ENCODE peak calls at places on chromosomes 12 and 14, in seven cellular contexts. J, U, E, Z, L, A and W are unnamed samples.

GRCh38 chr12:6345319-6346071 is 3.6 kb upstream of the TNFRSF1A start:
- DNase-seq in J (no peak), U (peak; percentile 47), Z (no peak), A (peak; percentile 68), L (peak; percentile 53), E (peak; percentile 73), W (no peak)

GRCh38 chr14:102726191-102726949 is 50.9 kb upstream of the TRAF3 start:
- DNase-seq in U (no peak), E (no peak), J (no peak), L (no peak), A (no peak), Z (no peak), W (no peak)

GRCh38 chr14:48553443-48553842 is 878.0 kb upstream of the MDGA2 start:
- DNase-seq in Z (no peak), L (no peak), E (no peak), A (no peak), U (no peak), J (no peak), W (no peak)

GRCh38 chr12:33752854-33753253 is 269.4 kb upstream of the ALG10 start:
- DNase-seq in L (no peak), A (no peak), U (peak; percentile 50), E (no peak), J (no peak), Z (no peak), W (no peak)

GRCh38 chr12:121530600-121531355 is 50.0 kb downstream of the KDM2B start:
- DNase-seq in J (peak; percentile 29), E (peak; percentile 84), Z (peak; percentile 78), A (peak; percentile 45), L (peak; percentile 20), U (peak; percentile 90), W (peak; percentile 38)

GRCh38 chr14:67505254-67505653 is 16.7 kb upstream of the TMEM229B start:
- DNase-seq in E (no peak), Z (no peak), A (no peak), J (no peak), U (no peak), L (no peak), W (no peak)

GRCh38 chr12:21773263-21773741 is 1.2 kb downstream of the KCNJ8 start:
- DNase-seq in E (peak; percentile 50), J (peak; percentile 31), L (no peak), A (no peak), Z (peak; percentile 70), U (peak; percentile 95), W (no peak)

GRCh38 chr14:57420986-57421385 is 30.6 kb downstream of the NAA30 start:
- DNase-seq in U (no peak), Z (no peak), E (no peak), L (no peak), J (no peak), A (no peak), W (no peak)

GRCh38 chr12:20030847-20031246 is 337.5 kb upstream of the PDE3A start:
- DNase-seq in J (no peak), L (no peak), Z (no peak), E (no peak), A (no peak), U (no peak), W (no peak)

GRCh38 chr12:124745891-124746570 is 117.6 kb downstream of the SCARB1 start:
- DNase-seq in U (peak; percentile 99), J (peak; percentile 77), Z (peak; percentile 95), A (peak; percentile 69), L (peak; percentile 94), E (peak; percentile 92), W (peak; percentile 87)

GRCh38 chr12:6141048-6141447 is 16.6 kb upstream of the VWF start:
- DNase-seq in L (no peak), U (no peak), A (no peak), E (peak; percentile 70), J (no peak), Z (no peak), W (no peak)

DNA sequence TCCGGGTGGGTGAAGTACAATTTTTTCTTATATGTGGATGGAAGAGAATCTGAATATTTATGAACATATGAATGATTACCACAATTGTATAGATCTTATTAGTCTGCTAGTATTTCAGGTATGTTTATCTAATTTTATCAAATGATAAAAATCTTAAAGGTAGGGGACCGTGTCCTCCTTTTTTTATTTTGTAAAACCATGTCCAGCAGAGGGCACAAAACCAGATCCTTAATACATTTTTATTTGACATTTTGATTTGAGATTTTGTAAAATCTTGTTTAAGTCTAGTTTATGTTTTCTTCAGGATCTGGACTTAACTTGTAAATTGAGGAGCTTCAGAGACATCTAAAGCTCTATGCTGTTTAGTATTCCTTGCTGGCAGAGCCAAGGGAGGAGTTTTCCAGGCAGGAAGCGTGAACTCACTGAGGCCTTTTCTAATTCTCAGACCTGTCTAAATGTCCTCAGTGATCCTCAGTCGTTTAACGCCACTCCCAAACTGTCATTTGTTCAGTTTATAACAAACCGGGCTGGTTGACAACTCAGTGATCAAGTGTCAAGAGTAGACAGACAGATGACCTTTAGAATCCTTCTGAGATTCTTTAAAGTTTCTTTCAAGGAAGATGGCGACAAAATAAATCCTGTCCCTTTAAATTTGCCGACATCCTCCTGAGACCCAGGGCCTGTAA is 263.9 kb downstream of the KTN1 start:
- DNase-seq in Z (no peak), L (no peak), A (no peak), J (no peak), E (no peak), U (no peak), W (no peak)
- TF ChIP-seq CTCF in Z (peak; percentile 28), L (no peak), A (no peak), J (peak; percentile 34), E (no peak), U (peak; percentile 55), W (peak; percentile 22)

GRCh38 chr12:7376196-7376595 is 67.8 kb downstream of the CD163L1 start:
- DNase-seq in A (no peak), U (no peak), L (no peak), E (no peak), J (no peak), Z (no peak), W (no peak)

GRCh38 chr12:7373226-7373625 is 69.4 kb downstream of the ACSM4 start:
- DNase-seq in J (no peak), U (no peak), A (no peak), L (no peak), E (no peak), Z (no peak), W (no peak)

GRCh38 chr12:7375145-7375543 is 68.8 kb downstream of the CD163L1 start:
- DNase-seq in L (no peak), U (no peak), Z (no peak), J (no peak), E (no peak), A (no peak), W (no peak)

GRCh38 chr12:7369274-7369729 is 65.4 kb downstream of the ACSM4 start:
- DNase-seq in Z (peak; percentile 48), E (no peak), A (no peak), J (no peak), U (no peak), L (no peak), W (peak; percentile 8)

DNA sequence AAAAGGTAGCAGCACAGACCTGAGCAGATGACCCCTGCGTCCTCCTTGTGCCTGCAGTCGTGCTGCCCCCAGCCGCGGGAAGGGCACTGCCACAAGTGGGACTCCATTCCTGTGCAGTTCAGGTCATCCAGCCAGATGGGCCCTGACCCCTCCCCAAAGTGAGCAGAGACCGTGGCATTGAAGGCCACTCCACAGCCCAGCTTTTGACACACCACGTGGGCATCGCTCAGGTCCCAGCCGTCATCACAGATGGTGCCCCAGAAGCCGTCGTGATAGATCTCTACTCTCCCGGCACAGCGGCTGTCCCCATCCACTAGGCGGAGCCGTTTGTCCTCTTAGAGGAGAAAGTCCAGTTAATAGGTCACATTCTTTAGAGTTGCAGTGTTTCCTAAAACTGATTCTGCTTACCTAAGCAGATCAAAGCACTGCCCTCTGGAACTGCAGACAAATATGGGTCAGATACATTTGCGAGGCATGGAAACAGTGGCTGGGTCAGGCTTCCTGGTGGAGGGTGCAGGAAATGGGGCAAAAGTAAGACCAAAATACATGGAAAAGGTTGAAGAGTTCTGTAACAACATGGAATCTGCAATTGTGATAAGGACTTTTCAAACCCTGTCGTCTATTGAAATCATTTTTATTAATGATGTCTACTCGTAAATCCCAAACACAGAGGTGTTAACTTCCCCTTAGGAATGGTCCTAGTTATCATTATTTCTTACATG is 69.4 kb downstream of the CD163L1 start:
- DNase-seq in L (no peak), U (peak; percentile 92), J (peak; percentile 53), Z (peak; percentile 17), A (no peak), E (peak; percentile 34), W (no peak)
- TF ChIP-seq CTCF in L (peak; percentile 38), U (peak; percentile 95), J (peak; percentile 22), Z (peak; percentile 31), A (no peak), E (no peak), W (peak; percentile 69)

GRCh38 chr14:33676135-33676566 is 274.7 kb downstream of the EGLN3 start:
- DNase-seq in A (no peak), L (no peak), J (peak; percentile 46), U (peak; percentile 90), E (peak; percentile 30), Z (peak; percentile 20), W (no peak)
- TF ChIP-seq CTCF in A (no peak), L (peak; percentile 59), J (peak; percentile 32), U (peak; percentile 82), E (no peak), Z (peak; percentile 57), W (peak; percentile 51)

GRCh38 chr14:69288001-69288771 is 28.2 kb downstream of the GALNT16 start:
- DNase-seq in A (no peak), E (no peak), L (peak; percentile 98), Z (peak; percentile 37), U (peak; percentile 58), J (peak; percentile 23), W (peak; percentile 75)
- TF ChIP-seq CTCF in A (no peak), E (no peak), L (peak; percentile 55), Z (peak; percentile 64), U (peak; percentile 48), J (no peak), W (peak; percentile 59)

GRCh38 chr12:62933871-62934798 is 815 bp downstream of the PPM1H start:
- DNase-seq in E (peak; percentile 48), Z (peak; percentile 60), A (no peak), U (peak; percentile 92), L (no peak), J (peak; percentile 49), W (no peak)

GRCh38 chr12:62930546-62931425 is 4.2 kb downstream of the PPM1H start:
- DNase-seq in J (no peak), A (no peak), U (no peak), Z (no peak), E (no peak), L (no peak), W (no peak)

GRCh38 chr12:62933220-62933870 is 1.6 kb downstream of the PPM1H start:
- DNase-seq in J (peak; percentile 56), E (no peak), Z (peak; percentile 36), A (no peak), L (no peak), U (peak; percentile 94), W (no peak)

GRCh38 chr12:62931481-62931880 is 3.5 kb downstream of the PPM1H start:
- DNase-seq in J (no peak), A (no peak), U (no peak), E (no peak), Z (no peak), L (no peak), W (no peak)

GRCh38 chr12:62934799-62935674 is at the start of gene PPM1H:
- DNase-seq in A (peak; percentile 29), Z (peak; percentile 76), E (peak; percentile 89), J (peak; percentile 88), L (no peak), U (peak; percentile 100), W (no peak)
- TF ChIP-seq CTCF in A (no peak), Z (peak; percentile 73), E (peak; percentile 40), J (peak; percentile 81), L (peak; percentile 36), U (peak; percentile 95), W (peak; percentile 26)